ENCODE peak calls at places on chromosomes 13 and 19, in four cellular contexts. One of them, this sample, is unnamed.

GRCh38 chr19:10565028-10565566 is 713 bp downstream of the KRI1 start:
- DNase-seq in heart right ventricle: no peak
- DNase-seq in right lobe of liver: no peak
- DNase-seq in heart left ventricle: peak; percentile 45
- DNase-seq in this sample: peak; percentile 76

GRCh38 chr13:93875527-93875926 is 604.0 kb downstream of the DCT start:
- DNase-seq in heart left ventricle: no peak
- DNase-seq in heart right ventricle: no peak
- DNase-seq in right lobe of liver: no peak
- DNase-seq in this sample: no peak

GRCh38 chr13:44648392-44649117 is 72.4 kb upstream of the TSC22D1 start:
- DNase-seq in heart left ventricle: no peak
- DNase-seq in right lobe of liver: no peak
- DNase-seq in heart right ventricle: no peak
- DNase-seq in this sample: no peak

GRCh38 chr13:80160110-80160509 is 180.8 kb downstream of the SPRY2 start:
- DNase-seq in heart right ventricle: no peak
- DNase-seq in heart left ventricle: no peak
- DNase-seq in right lobe of liver: no peak
- DNase-seq in this sample: no peak

GRCh38 chr13:25806304-25806974 is 245.4 kb downstream of the SHISA2 start:
- DNase-seq in right lobe of liver: no peak
- DNase-seq in heart left ventricle: no peak
- DNase-seq in heart right ventricle: no peak
- DNase-seq in this sample: no peak

GRCh38 chr13:48660356-48661076 is 6.8 kb downstream of the CYSLTR2 start:
- DNase-seq in heart right ventricle: no peak
- DNase-seq in right lobe of liver: no peak
- DNase-seq in heart left ventricle: no peak
- DNase-seq in this sample: no peak

GRCh38 chr19:30103981-30104380 is 161.9 kb downstream of the URI1 start:
- DNase-seq in heart right ventricle: no peak
- DNase-seq in heart left ventricle: no peak
- DNase-seq in right lobe of liver: no peak
- DNase-seq in this sample: no peak

GRCh38 chr13:45325806-45326205 is 15.2 kb downstream of the TPT1 start:
- DNase-seq in heart left ventricle: peak; percentile 72
- DNase-seq in right lobe of liver: no peak
- DNase-seq in heart right ventricle: peak; percentile 48
- DNase-seq in this sample: no peak

GRCh38 chr13:44523176-44524017 is 52.7 kb downstream of the TSC22D1 start:
- DNase-seq in right lobe of liver: no peak
- DNase-seq in heart right ventricle: no peak
- DNase-seq in heart left ventricle: no peak
- DNase-seq in this sample: no peak

GRCh38 chr13:62512194-62513141 is 1096.8 kb upstream of the PCDH20 start:
- DNase-seq in heart right ventricle: no peak
- DNase-seq in heart left ventricle: no peak
- DNase-seq in right lobe of liver: no peak
- DNase-seq in this sample: peak; percentile 28

GRCh38 chr13:32032780-32033179 is 1.2 kb downstream of the FRY start:
- DNase-seq in heart right ventricle: no peak
- DNase-seq in heart left ventricle: no peak
- DNase-seq in right lobe of liver: no peak
- DNase-seq in this sample: no peak

GRCh38 chr19:2866495-2867024 is 575 bp upstream of the ZNF556 start:
- DNase-seq in heart right ventricle: no peak
- DNase-seq in right lobe of liver: no peak
- DNase-seq in heart left ventricle: no peak
- DNase-seq in this sample: no peak

GRCh38 chr13:24865158-24865557 is 101.2 kb downstream of the RNF17 start:
- DNase-seq in right lobe of liver: no peak
- DNase-seq in heart right ventricle: no peak
- DNase-seq in heart left ventricle: no peak
- DNase-seq in this sample: no peak

GRCh38 chr19:3855321-3855720 is 13.5 kb downstream of the ZFR2 start:
- DNase-seq in heart right ventricle: no peak
- DNase-seq in heart left ventricle: no peak
- DNase-seq in right lobe of liver: no peak
- DNase-seq in this sample: no peak

GRCh38 chr19:54114340-54114826 is 1.1 kb downstream of the TFPT start:
- DNase-seq in right lobe of liver: no peak
- DNase-seq in heart left ventricle: peak; percentile 56
- DNase-seq in heart right ventricle: peak; percentile 34
- DNase-seq in this sample: peak; percentile 76

GRCh38 chr13:30308548-30308947 is 1.2 kb upstream of the KATNAL1 start:
- DNase-seq in heart left ventricle: no peak
- DNase-seq in heart right ventricle: no peak
- DNase-seq in right lobe of liver: no peak
- DNase-seq in this sample: no peak

GRCh38 chr13:113051641-113052040 is 54.0 kb upstream of the F7 start:
- DNase-seq in heart left ventricle: no peak
- DNase-seq in right lobe of liver: no peak
- DNase-seq in heart right ventricle: peak; percentile 2
- DNase-seq in this sample: no peak

GRCh38 chr13:108496364-108497215 is 132.8 kb upstream of the MYO16 start:
- DNase-seq in heart left ventricle: no peak
- DNase-seq in heart right ventricle: no peak
- DNase-seq in right lobe of liver: no peak
- DNase-seq in this sample: no peak

GRCh38 chr19:6769006-6769637 is 1.9 kb upstream of the SH2D3A start:
- DNase-seq in heart left ventricle: no peak
- DNase-seq in right lobe of liver: no peak
- DNase-seq in heart right ventricle: no peak
- DNase-seq in this sample: no peak

GRCh38 chr19:21749090-21749489 is 18.3 kb downstream of the ZNF100 start:
- DNase-seq in heart right ventricle: no peak
- DNase-seq in heart left ventricle: no peak
- DNase-seq in right lobe of liver: no peak
- DNase-seq in this sample: no peak

DNA sequence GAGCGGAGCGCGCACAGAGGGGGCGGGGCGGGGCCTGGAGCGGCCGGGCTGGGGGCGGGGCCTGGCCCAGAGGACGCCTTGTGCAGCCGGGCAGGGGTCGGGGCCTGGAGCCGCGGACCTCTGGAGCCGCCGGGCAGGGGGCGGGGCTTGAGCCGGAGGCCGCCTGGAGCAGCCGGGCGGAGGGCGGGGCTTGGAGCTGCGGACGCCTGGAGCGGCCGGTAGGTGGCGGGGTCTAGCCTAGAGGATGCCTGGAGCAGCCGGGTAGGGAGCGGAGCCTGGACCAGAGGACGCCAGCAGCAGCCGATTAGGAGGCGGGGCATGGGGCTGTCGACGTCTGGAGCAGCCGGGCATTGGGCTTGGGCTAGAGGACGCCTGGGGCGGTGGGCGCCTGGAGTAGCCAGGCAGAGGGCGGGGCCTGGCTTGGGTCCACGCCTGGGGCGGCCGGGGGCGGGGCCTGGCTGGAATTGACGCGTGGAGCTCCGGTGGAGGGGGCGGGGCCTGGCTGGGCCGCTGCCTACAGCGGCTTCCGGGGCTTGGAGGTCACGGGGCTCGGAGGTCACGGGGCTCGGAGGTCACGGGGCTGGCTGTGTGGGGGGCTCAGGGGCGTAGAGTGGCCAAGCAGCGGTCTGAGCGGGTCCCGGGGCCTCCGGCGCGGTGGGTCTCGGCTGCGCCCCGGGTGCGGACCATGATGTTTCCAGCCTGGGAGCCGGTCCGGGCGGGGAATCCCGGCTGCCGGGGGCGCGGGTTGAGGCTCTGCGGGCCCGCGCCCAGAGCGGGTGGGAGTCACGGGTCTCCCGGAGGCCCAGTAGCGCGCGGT is at the start of gene ANKRD10:
- DNase-seq in heart right ventricle: peak; percentile 99
- DNase-seq in right lobe of liver: peak; percentile 100
- DNase-seq in heart left ventricle: peak; percentile 99
- DNase-seq in this sample: peak; percentile 100
- H3K4me1 ChIP-seq in heart right ventricle: peaks cover 52% of the 10 kb centered on the region
- H3K4me1 ChIP-seq in right lobe of liver: no peaks in the 10 kb centered on the region
- H3K4me1 ChIP-seq in heart left ventricle: peaks cover 21% of the 10 kb centered on the region
- H3K4me1 ChIP-seq in this sample: peaks cover 39% of the 10 kb centered on the region

GRCh38 chr13:51249767-51250741 is 27.9 kb downstream of the FAM124A start:
- DNase-seq in heart left ventricle: no peak
- DNase-seq in heart right ventricle: no peak
- DNase-seq in right lobe of liver: no peak
- DNase-seq in this sample: no peak
- TF ChIP-seq CTCF in heart left ventricle: no peak
- TF ChIP-seq CTCF in heart right ventricle: peak; percentile 28
- TF ChIP-seq CTCF in right lobe of liver: peak; percentile 26
- TF ChIP-seq CTCF in this sample: peak; percentile 42

GRCh38 chr19:14091885-14092462 is 1.4 kb upstream of the SAMD1 start:
- DNase-seq in right lobe of liver: no peak
- DNase-seq in heart right ventricle: no peak
- DNase-seq in heart left ventricle: no peak
- DNase-seq in this sample: no peak
- H3K4me3 ChIP-seq in right lobe of liver: peak overlapping the region; percentile 75
- H3K4me3 ChIP-seq in heart right ventricle: peak overlapping the region; percentile 79
- H3K4me3 ChIP-seq in heart left ventricle: peak overlapping the region; percentile 81
- H3K4me3 ChIP-seq in this sample: peak overlapping the region; percentile 66

GRCh38 chr13:110697842-110698241 is 8.1 kb downstream of the CARS2 start:
- DNase-seq in right lobe of liver: no peak
- DNase-seq in heart right ventricle: no peak
- DNase-seq in heart left ventricle: no peak
- DNase-seq in this sample: no peak
- H3K4me1 ChIP-seq in right lobe of liver: no peaks in the 10 kb centered on the region
- H3K4me1 ChIP-seq in heart right ventricle: peaks cover 9% of the 10 kb centered on the region
- H3K4me1 ChIP-seq in heart left ventricle: peaks cover 5% of the 10 kb centered on the region
- H3K4me1 ChIP-seq in this sample: peaks cover 6% of the 10 kb centered on the region

GRCh38 chr19:8320564-8321066 is 560 bp downstream of the NDUFA7 start:
- DNase-seq in right lobe of liver: no peak
- DNase-seq in heart left ventricle: no peak
- DNase-seq in heart right ventricle: no peak
- DNase-seq in this sample: no peak

GRCh38 chr19:8319807-8320520 is 1.2 kb downstream of the NDUFA7 start:
- DNase-seq in heart left ventricle: no peak
- DNase-seq in heart right ventricle: no peak
- DNase-seq in right lobe of liver: no peak
- DNase-seq in this sample: no peak

GRCh38 chr19:8321760-8322637 is 703 bp downstream of the RPS28 start:
- DNase-seq in right lobe of liver: no peak
- DNase-seq in heart left ventricle: no peak
- DNase-seq in heart right ventricle: no peak
- DNase-seq in this sample: no peak

GRCh38 chr19:8322638-8322997 is 1.3 kb downstream of the RPS28 start:
- DNase-seq in right lobe of liver: no peak
- DNase-seq in heart right ventricle: no peak
- DNase-seq in heart left ventricle: no peak
- DNase-seq in this sample: no peak

GRCh38 chr19:8321067-8321759 is at the start of the genes NDUFA7 and RPS28:
- DNase-seq in heart right ventricle: peak; percentile 98
- DNase-seq in right lobe of liver: peak; percentile 96
- DNase-seq in heart left ventricle: peak; percentile 98
- DNase-seq in this sample: peak; percentile 98
- TF ChIP-seq CTCF in heart right ventricle: peak; percentile 39
- TF ChIP-seq CTCF in right lobe of liver: peak; percentile 31
- TF ChIP-seq CTCF in heart left ventricle: peak; percentile 35
- TF ChIP-seq CTCF in this sample: peak; percentile 40